ENCODE peak calls at places on chromosomes 5 and 9, in six cellular contexts. B is lung, K is SIG-M5, G is GM18507, O is A549, F is kidney epithelial cell. M is an unnamed sample.

GRCh38 chr5:9350301-9350797 is 195.5 kb downstream of the SEMA5A start:
- DNase-seq in B (no peak), K (no peak), G (no peak), O (no peak), F (no peak), M (no peak)

GRCh38 chr9:19174127-19174921 is 47.0 kb upstream of the PLIN2 start:
- DNase-seq in B (peak), K (peak), G (peak), O (peak), F (peak), M (peak)

GRCh38 chr9:113957778-113958430 is 81.8 kb downstream of the ZNF618 start:
- DNase-seq in B (no peak), K (no peak), G (no peak), O (peak), F (peak), M (peak)

GRCh38 chr5:77076961-77077820 is 9.9 kb downstream of the ZBED3 start:
- DNase-seq in B (peak), K (no peak), G (peak), O (peak), F (no peak), M (peak)

GRCh38 chr5:126780165-126780827 is 3.4 kb downstream of the LMNB1 start:
- DNase-seq in B (no peak), K (no peak), G (no peak), O (peak), F (no peak), M (peak)

GRCh38 chr5:98121036-98121936 is 652.2 kb upstream of the RGMB start:
- DNase-seq in B (no peak), K (no peak), G (no peak), O (no peak), F (no peak), M (no peak)

GRCh38 chr5:174722500-174722899 is 1.9 kb upstream of the MSX2 start:
- DNase-seq in B (no peak), K (no peak), G (no peak), O (no peak), F (no peak), M (no peak)

GRCh38 chr9:99356512-99356971 is 134.5 kb downstream of the SEC61B start:
- DNase-seq in B (peak), K (no peak), G (no peak), O (no peak), F (no peak), M (no peak)

GRCh38 chr5:126600631-126601511 is at the start of gene PHAX:
- DNase-seq in B (peak), K (no peak), G (peak), O (peak), F (no peak), M (peak)

GRCh38 chr5:34494111-34494755 is 161.9 kb upstream of the RAI14 start:
- DNase-seq in B (no peak), K (no peak), G (no peak), O (no peak), F (no peak), M (no peak)

GRCh38 chr5:122316652-122317051 is 4.6 kb downstream of the SNCAIP start:
- DNase-seq in B (no peak), K (no peak), G (no peak), O (no peak), F (no peak), M (no peak)

GRCh38 chr5:58925627-58926545 is 343.0 kb downstream of the RAB3C start:
- DNase-seq in B (no peak), K (no peak), G (no peak), O (no peak), F (no peak), M (no peak)

GRCh38 chr5:173715607-173716006 is 99.2 kb upstream of the BOD1 start:
- DNase-seq in B (no peak), K (no peak), G (no peak), O (no peak), F (no peak), M (no peak)

GRCh38 chr9:135669616-135670285 is 6.6 kb downstream of the LCN9 start:
- DNase-seq in B (no peak), K (no peak), G (no peak), O (no peak), F (no peak), M (no peak)